ENCODE peak calls at places on chromosomes 3 and 15, in four cellular contexts. G is breast epithelium, D is OCI-LY7, Z is A549. R is an unnamed sample.

GRCh38 chr3:52352566-52352965 is 36.4 kb downstream of the DNAH1 start:
- DNase-seq in D (no peak), G (no peak), Z (no peak), R (no peak)

GRCh38 chr3:15499536-15499935 is 22.0 kb downstream of the COLQ start:
- DNase-seq in G (no peak), D (no peak), Z (no peak), R (no peak)

GRCh38 chr3:107208100-107208499 is 169.1 kb upstream of the CCDC54 start:
- DNase-seq in D (no peak), Z (peak; percentile 49), G (no peak), R (peak; percentile 78)

GRCh38 chr3:30747771-30748281 is 141.4 kb downstream of the TGFBR2 start:
- DNase-seq in G (no peak), Z (peak; percentile 60), D (peak; percentile 37), R (peak; percentile 68)

GRCh38 chr15:32909431-32909830 is 191.6 kb downstream of the GREM1 start:
- DNase-seq in D (peak; percentile 59), Z (no peak), G (no peak), R (no peak)

GRCh38 chr15:66863382-66864085 is 161.5 kb downstream of the SMAD6 start:
- DNase-seq in Z (no peak), D (no peak), G (no peak), R (no peak)

GRCh38 chr3:119220198-119220597 is 20.5 kb downstream of the B4GALT4 start:
- DNase-seq in D (no peak), G (no peak), Z (no peak), R (no peak)

GRCh38 chr3:197961582-197961945 is 1.5 kb downstream of the LMLN start:
- DNase-seq in Z (no peak), D (no peak), G (no peak), R (no peak)

GRCh38 chr3:138434276-138434874 is at the start of gene ESYT3:
- DNase-seq in Z (peak; percentile 58), G (peak; percentile 55), D (no peak), R (peak; percentile 79)

GRCh38 chr3:110526732-110527727 is 544.6 kb upstream of the NECTIN3 start:
- DNase-seq in G (no peak), Z (peak; percentile 44), D (no peak), R (peak; percentile 80)

GRCh38 chr3:32575451-32575850 is 4.8 kb upstream of the DYNC1LI1 start:
- DNase-seq in G (no peak), D (no peak), Z (no peak), R (peak; percentile 56)

GRCh38 chr15:75230524-75231371 is 27.4 kb upstream of the GOLGA6C start:
- DNase-seq in Z (no peak), G (no peak), D (no peak), R (no peak)

GRCh38 chr3:139677341-139678155 is at the start of gene NMNAT3:
- DNase-seq in Z (peak; percentile 73), G (peak; percentile 69), D (peak; percentile 57), R (no peak)

GRCh38 chr3:127816783-127817182 is 5.5 kb downstream of the MGLL start:
- DNase-seq in Z (no peak), G (peak; percentile 47), D (no peak), R (no peak)
- H3K27ac ChIP-seq in Z (peak overlapping the region; percentile 67), G (peak overlapping the region; percentile 83), D (no peak overlapping the region), R (peak overlapping the region; percentile 90)

GRCh38 chr3:151599103-151599672 is 134.5 kb upstream of the AADACL2 start:
- DNase-seq in Z (no peak), G (no peak), D (no peak), R (no peak)
- TF ChIP-seq CTCF in Z (no peak), G (no peak), D (no peak), R (no peak)

DNA sequence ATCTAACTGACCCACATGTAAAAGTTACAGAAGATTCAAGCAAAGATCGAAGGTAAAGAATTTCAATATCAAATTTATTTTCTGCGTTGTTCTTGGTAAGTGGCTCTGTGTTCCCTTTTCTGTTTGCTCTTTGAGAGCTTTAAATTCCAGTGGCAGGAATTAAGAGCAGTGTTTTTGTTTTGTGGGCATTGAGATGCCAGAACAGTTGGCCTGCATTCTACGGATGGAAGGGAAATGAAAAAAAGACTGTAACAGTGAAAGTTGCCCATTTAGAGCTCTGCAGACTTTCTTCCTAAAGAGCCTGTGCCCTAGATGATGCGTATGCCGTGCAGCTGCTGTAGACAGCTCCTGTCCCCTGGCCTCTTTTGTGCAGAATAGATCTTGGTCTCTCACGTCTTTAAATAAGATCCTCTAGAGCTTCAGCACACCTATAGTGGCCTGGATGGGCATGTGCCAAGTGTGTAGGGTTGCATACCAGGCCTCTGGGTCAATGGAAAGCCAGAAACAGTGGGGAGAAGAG is 58.8 kb downstream of the KAT2B start:
- DNase-seq in Z (no peak), D (no peak), G (no peak), R (no peak)
- H3K4me1 ChIP-seq in Z (no peaks in the 10 kb centered on the region), D (peaks cover 3% of the 10 kb centered on the region), G (no peaks in the 10 kb centered on the region), R (no peaks in the 10 kb centered on the region)

GRCh38 chr3:105829229-105829628 is 39.6 kb downstream of the CBLB start:
- DNase-seq in D (no peak), G (no peak), Z (no peak), R (no peak)

GRCh38 chr3:105829879-105830622 is 38.8 kb downstream of the CBLB start:
- DNase-seq in G (no peak), D (no peak), Z (no peak), R (no peak)

GRCh38 chr3:105832618-105833017 is 36.2 kb downstream of the CBLB start:
- DNase-seq in Z (no peak), D (no peak), G (no peak), R (no peak)

GRCh38 chr3:105828703-105829102 is 40.1 kb downstream of the CBLB start:
- DNase-seq in G (no peak), Z (no peak), D (no peak), R (no peak)

GRCh38 chr3:105830836-105831235 is 38.0 kb downstream of the CBLB start:
- DNase-seq in D (peak; percentile 54), G (no peak), Z (no peak), R (no peak)
- H3K27ac ChIP-seq in D (peak overlapping the region; percentile 61), G (no peak overlapping the region), Z (no peak overlapping the region), R (no peak overlapping the region)

GRCh38 chr3:4722103-4722502 is 229.0 kb downstream of the ITPR1 start:
- DNase-seq in G (no peak), D (no peak), Z (peak; percentile 89), R (no peak)

GRCh38 chr3:4719011-4719649 is 226.0 kb downstream of the ITPR1 start:
- DNase-seq in G (no peak), D (no peak), Z (no peak), R (no peak)

GRCh38 chr3:4721511-4721911 is 228.4 kb downstream of the ITPR1 start:
- DNase-seq in Z (peak; percentile 44), G (no peak), D (no peak), R (peak; percentile 86)

GRCh38 chr3:4718179-4718736 is 225.1 kb downstream of the ITPR1 start:
- DNase-seq in D (no peak), Z (no peak), G (no peak), R (no peak)

GRCh38 chr3:4720316-4721075 is 227.3 kb downstream of the ITPR1 start:
- DNase-seq in G (peak; percentile 79), Z (peak; percentile 86), D (no peak), R (no peak)
- TF ChIP-seq CTCF in G (no peak), Z (peak; percentile 70), D (peak; percentile 35), R (peak; percentile 77)

DNA sequence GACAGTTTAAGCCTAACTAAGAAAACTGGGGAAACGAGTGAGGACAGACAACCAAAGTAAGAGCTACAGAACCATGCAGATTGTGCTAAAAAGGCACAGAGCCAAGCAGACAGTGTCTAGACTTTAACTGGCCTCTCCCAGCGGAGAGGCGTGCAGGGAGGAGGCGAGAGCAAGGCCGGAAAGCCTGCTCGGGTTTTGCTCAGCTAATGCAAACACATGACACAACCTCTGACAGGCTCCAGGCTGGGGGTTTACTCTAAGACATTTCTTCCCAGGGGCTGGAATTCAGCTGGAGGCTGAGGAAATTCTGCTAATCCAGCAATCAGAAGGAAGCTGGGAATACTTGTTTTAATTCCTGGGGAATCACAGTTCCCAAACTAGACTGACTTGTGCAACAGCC is 11.8 kb downstream of the FSTL1 start:
- DNase-seq in D (no peak), G (no peak), Z (peak; percentile 58), R (no peak)
- H3K4me1 ChIP-seq in D (no peaks in the 10 kb centered on the region), G (no peaks in the 10 kb centered on the region), Z (peaks cover 67% of the 10 kb centered on the region), R (peaks cover 14% of the 10 kb centered on the region)